ENCODE peak calls at places on chromosomes 12 and 14, in nine cellular contexts. K is stimulated activated naive CD4-positive, alpha-beta T cell; Z is AG09309; Y is activated naive CD4-positive, alpha-beta T cell treated with anti-CD3 and anti-CD28 coated beads for 36 hours; X is amygdala; T is lung; G is activated CD4-positive, CD25-positive, alpha-beta regulatory T cell; Q is activated CD4-positive, alpha-beta T cell treated with anti-CD3 and anti-CD28 coated beads, Interleukin-2, amount 50 U/mL, for 4 hours; A is nephron progenitor cell. D is an unnamed sample.
A peak's percentile ranks its signal among the peaks of the same experiment; 100 is the strongest.

GRCh38 chr12:123801573-123802178 is 39.6 kb downstream of the DNAH10 start:
- DNase-seq in K (no peak), Z (peak; percentile 8), Y (no peak), X (no peak), T (no peak), G (no peak), Q (no peak), A (no peak), D (no peak)

GRCh38 chr14:93903342-93904184 is 23.6 kb upstream of the FAM181A start:
- DNase-seq in K (no peak), Z (no peak), Y (no peak), X (no peak), T (no peak), G (no peak), Q (no peak), A (peak; percentile 61), D (no peak)

GRCh38 chr14:46490150-46490769 is 161.3 kb downstream of the RPL10L start:
- DNase-seq in K (no peak), Z (no peak), Y (no peak), X (no peak), T (no peak), G (no peak), Q (no peak), A (no peak), D (peak; percentile 34)

GRCh38 chr12:95481888-95482287 is 7.9 kb downstream of the METAP2 start:
- DNase-seq in K (no peak), Z (no peak), Y (no peak), X (no peak), T (no peak), G (no peak), Q (no peak), A (no peak), D (no peak)

GRCh38 chr14:33777651-33778050 is 173.2 kb downstream of the EGLN3 start:
- DNase-seq in K (no peak), Z (no peak), Y (no peak), X (no peak), T (no peak), G (no peak), Q (no peak), A (no peak), D (no peak)

GRCh38 chr14:80485764-80486163 is 274.5 kb upstream of the DIO2 start:
- DNase-seq in K (no peak), Z (no peak), Y (no peak), X (no peak), T (no peak), G (no peak), Q (no peak), A (no peak), D (no peak)

GRCh38 chr12:12081836-12082497 is 11.2 kb downstream of the BCL2L14 start:
- DNase-seq in K (peak; percentile 7), Z (peak; percentile 28), Y (peak; percentile 9), X (peak; percentile 11), T (no peak), G (no peak), Q (no peak), A (no peak), D (peak; percentile 98)

GRCh38 chr12:92556141-92556540 is 146.6 kb upstream of the PLEKHG7 start:
- DNase-seq in K (peak; percentile 33), Z (no peak), Y (no peak), X (no peak), T (no peak), G (no peak), Q (no peak), A (no peak), D (peak; percentile 37)

GRCh38 chr12:48003226-48004038 is 844 bp downstream of the COL2A1 start:
- DNase-seq in K (peak; percentile 43), Z (no peak), Y (peak; percentile 28), X (no peak), T (no peak), G (no peak), Q (no peak), A (peak; percentile 53), D (no peak)

GRCh38 chr14:36655571-36655962 is 6.1 kb upstream of the PAX9 start:
- DNase-seq in K (no peak), Z (no peak), Y (no peak), X (no peak), T (no peak), G (no peak), Q (no peak), A (peak; percentile 30), D (no peak)

GRCh38 chr14:59347511-59347900 is 117.7 kb downstream of the GPR135 start:
- DNase-seq in K (no peak), Z (no peak), Y (no peak), X (no peak), T (no peak), G (no peak), Q (no peak), A (no peak), D (no peak)

GRCh38 chr12:4133636-4134433 is 139.7 kb upstream of the CCND2 start:
- DNase-seq in K (no peak), Z (no peak), Y (no peak), X (no peak), T (no peak), G (no peak), Q (no peak), A (no peak), D (no peak)

GRCh38 chr14:77124345-77125274 is 17.0 kb downstream of the ZDHHC22 start:
- DNase-seq in K (peak; percentile 59), Z (no peak), Y (peak; percentile 69), X (no peak), T (no peak), G (no peak), Q (peak; percentile 35), A (peak; percentile 65), D (peak; percentile 61)

GRCh38 chr12:77577756-77578155 is 252.9 kb upstream of the NAV3 start:
- DNase-seq in K (no peak), Z (peak; percentile 32), Y (no peak), X (no peak), T (no peak), G (no peak), Q (no peak), A (no peak), D (no peak)

GRCh38 chr12:99476956-99477355 is 170.6 kb upstream of the GARIN6 start:
- DNase-seq in K (no peak), Z (no peak), Y (no peak), X (no peak), T (no peak), G (no peak), Q (no peak), A (peak; percentile 1), D (no peak)

GRCh38 chr14:60222820-60223219 is 26.2 kb upstream of the PPM1A start:
- DNase-seq in K (no peak), Z (no peak), Y (no peak), X (peak; percentile 70), T (peak; percentile 48), G (no peak), Q (no peak), A (no peak), D (no peak)

GRCh38 chr12:96237035-96237434 is 42.9 kb downstream of the ELK3 start:
- DNase-seq in K (no peak), Z (no peak), Y (no peak), X (no peak), T (no peak), G (no peak), Q (no peak), A (no peak), D (no peak)

GRCh38 chr12:2613674-2614073 is 181.1 kb upstream of the FKBP4 start:
- DNase-seq in K (no peak), Z (peak; percentile 91), Y (peak; percentile 55), X (no peak), T (no peak), G (no peak), Q (no peak), A (no peak), D (no peak)

GRCh38 chr14:99476864-99477263 is 3.8 kb downstream of the SETD3 start:
- DNase-seq in K (no peak), Z (no peak), Y (no peak), X (no peak), T (no peak), G (no peak), Q (no peak), A (no peak), D (no peak)

GRCh38 chr14:91272341-91273272 is 28.1 kb upstream of the GPR68 start:
- DNase-seq in K (no peak), Z (no peak), Y (no peak), X (no peak), T (no peak), G (no peak), Q (no peak), A (no peak), D (no peak)

GRCh38 chr12:64522316-64522715 is 70.4 kb downstream of the TBK1 start:
- DNase-seq in K (no peak), Z (no peak), Y (no peak), X (no peak), T (no peak), G (no peak), Q (no peak), A (no peak), D (no peak)

GRCh38 chr12:685388-685787 is 22.1 kb upstream of the NINJ2 start:
- DNase-seq in K (peak; percentile 92), Z (no peak), Y (peak; percentile 94), X (no peak), T (peak; percentile 32), G (peak; percentile 26), Q (peak; percentile 74), A (no peak), D (peak; percentile 54)

GRCh38 chr12:92462049-92462448 is 240.7 kb upstream of the PLEKHG7 start:
- DNase-seq in K (no peak), Z (peak; percentile 31), Y (no peak), X (no peak), T (no peak), G (no peak), Q (no peak), A (no peak), D (peak; percentile 55)

GRCh38 chr14:32513571-32514009 is 184.5 kb downstream of the AKAP6 start:
- DNase-seq in K (no peak), Z (no peak), Y (no peak), X (no peak), T (no peak), G (no peak), Q (no peak), A (no peak), D (peak; percentile 15)

GRCh38 chr12:12720637-12721250 is 3.6 kb downstream of the CDKN1B start:
- DNase-seq in K (peak; percentile 53), Z (no peak), Y (no peak), X (no peak), T (no peak), G (no peak), Q (no peak), A (no peak), D (peak; percentile 40)

GRCh38 chr12:22481557-22482104 is 62.7 kb downstream of the C2CD5 start:
- DNase-seq in K (no peak), Z (no peak), Y (no peak), X (no peak), T (no peak), G (no peak), Q (no peak), A (no peak), D (no peak)